ENCODE peak calls at places on chromosomes 4 and X, in four cellular contexts. P is CD8-positive, alpha-beta T cell; S is cardiac fibroblast; Q is kidney tubule cell. U is an unnamed sample.

GRCh38 chr4:173413043-173413442 is 14.1 kb upstream of the SCRG1 start:
- DNase-seq in P (no peak), S (peak), Q (no peak), U (no peak)

GRCh38 chr4:83389037-83389755 is 54.5 kb upstream of the HPSE start:
- DNase-seq in P (no peak), S (no peak), Q (peak), U (no peak)

GRCh38 chrX:17944833-17945497 is 83.9 kb upstream of the RAI2 start:
- DNase-seq in P (no peak), S (no peak), Q (no peak), U (no peak)

GRCh38 chr4:38210396-38211114 is 250.4 kb downstream of the PTTG2 start:
- DNase-seq in P (no peak), S (peak), Q (peak), U (no peak)

GRCh38 chrX:9354918-9355317 is 109.9 kb upstream of the TBL1X start:
- DNase-seq in P (no peak), S (no peak), Q (no peak), U (no peak)

GRCh38 chrX:29478336-29479069 is 736.9 kb upstream of the MAGEB2 start:
- DNase-seq in P (no peak), S (peak), Q (peak), U (no peak)

GRCh38 chrX:69317721-69318120 is 152.5 kb upstream of the PJA1 start:
- DNase-seq in P (no peak), S (no peak), Q (no peak), U (no peak)

GRCh38 chr4:57916479-57916878 is 806.3 kb upstream of the IGFBP7 start:
- DNase-seq in P (no peak), S (no peak), Q (no peak), U (no peak)

GRCh38 chr4:25088342-25088952 is 57.7 kb upstream of the LGI2 start:
- DNase-seq in P (no peak), S (peak), Q (no peak), U (no peak)